ENCODE peak calls at places on chromosome 13, in five cellular contexts. U is spleen, B is heart left ventricle, A is tibial nerve, V is A549. C is an unnamed sample.

GRCh38 chr13:111895896-111896821 is 170.8 kb upstream of the SOX1 start:
- DNase-seq in U (no peak), B (no peak), A (no peak), V (no peak), C (peak; percentile 12)

GRCh38 chr13:61466280-61466679 is 50.6 kb upstream of the PCDH20 start:
- DNase-seq in U (no peak), B (no peak), A (no peak), V (no peak), C (peak; percentile 29)

GRCh38 chr13:43261018-43261417 is 237.6 kb downstream of the DNAJC15 start:
- DNase-seq in U (no peak), B (no peak), A (no peak), V (no peak), C (no peak)

GRCh38 chr13:94327318-94327717 is 152.2 kb downstream of the DCT start:
- DNase-seq in U (no peak), B (no peak), A (no peak), V (no peak), C (no peak)

GRCh38 chr13:24348797-24349515 is 39.6 kb downstream of the C1QTNF9 start:
- DNase-seq in U (no peak), B (no peak), A (no peak), V (no peak), C (no peak)

GRCh38 chr13:92838786-92839185 is 387.8 kb upstream of the GPC6 start:
- DNase-seq in U (no peak), B (no peak), A (no peak), V (no peak), C (no peak)

GRCh38 chr13:79937311-79938243 is 403.3 kb downstream of the SPRY2 start:
- DNase-seq in U (no peak), B (no peak), A (no peak), V (no peak), C (no peak)

GRCh38 chr13:71863249-71863648 is 3.8 kb downstream of the DACH1 start:
- DNase-seq in U (no peak), B (no peak), A (no peak), V (no peak), C (no peak)

GRCh38 chr13:92270990-92271389 is 872.6 kb downstream of the GPC5 start:
- DNase-seq in U (no peak), B (no peak), A (no peak), V (no peak), C (no peak)

GRCh38 chr13:101576452-101576851 is 124.0 kb downstream of the ITGBL1 start:
- DNase-seq in U (no peak), B (no peak), A (no peak), V (no peak), C (no peak)

GRCh38 chr13:75196112-75196855 is 285.7 kb downstream of the TBC1D4 start:
- DNase-seq in U (no peak), B (no peak), A (no peak), V (no peak), C (no peak)

GRCh38 chr13:40158218-40158617 is 502.8 kb downstream of the COG6 start:
- DNase-seq in U (no peak), B (no peak), A (no peak), V (no peak), C (no peak)
- TF ChIP-seq CTCF in U (no peak), B (no peak), A (no peak), V (no peak), C (no peak)

DNA sequence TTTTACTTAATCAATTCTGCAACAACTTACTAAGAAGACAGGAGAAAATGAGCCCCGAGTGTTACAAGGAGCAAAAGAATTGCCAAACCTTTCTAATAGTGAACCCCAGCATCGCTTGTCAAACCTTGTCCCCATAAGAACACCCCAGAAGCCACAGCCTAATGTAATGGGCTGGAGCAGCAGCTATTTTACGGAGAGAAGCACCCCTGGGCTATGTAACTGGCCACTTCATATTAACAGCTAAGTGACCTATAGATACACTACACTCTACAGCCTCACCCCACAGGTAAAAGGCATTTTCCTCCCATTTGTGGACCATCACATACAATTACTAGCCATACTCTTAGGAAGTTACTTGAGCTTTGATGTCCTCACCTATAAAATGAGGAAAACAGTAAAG is 27.3 kb upstream of the CPB2 start:
- DNase-seq in U (no peak), B (no peak), A (no peak), V (no peak), C (no peak)
- H3K4me1 ChIP-seq in U (peaks cover 20% of the 10 kb centered on the region), B (no peaks in the 10 kb centered on the region), A (no peaks in the 10 kb centered on the region), V (no peaks in the 10 kb centered on the region), C (peaks cover 33% of the 10 kb centered on the region)

GRCh38 chr13:40874138-40874776 is 84.8 kb downstream of the SLC25A15 start:
- DNase-seq in U (no peak), B (no peak), A (no peak), V (no peak), C (no peak)
- H3K9me3 ChIP-seq in U (peaks cover 90% of the 10 kb centered on the region), B (peaks cover 31% of the 10 kb centered on the region), A (peaks cover 5% of the 10 kb centered on the region), V (peaks cover 2% of the 10 kb centered on the region), C (peaks cover 39% of the 10 kb centered on the region)

GRCh38 chr13:57739791-57740190 is 108.2 kb downstream of the PCDH17 start:
- DNase-seq in U (no peak), B (no peak), A (no peak), V (no peak), C (no peak)
- TF ChIP-seq CTCF in U (no peak), B (no peak), A (no peak), V (no peak), C (no peak)

C was measured in Caco-2.